ENCODE peak calls at places on chromosomes 5 and 9, in seven cellular contexts. One of them, this sample, is unnamed.

GRCh38 chr5:124061663-124062062 is 549.7 kb downstream of the CSNK1G3 start:
- DNase-seq in heart right ventricle: no peak
- DNase-seq in CD8-positive, alpha-beta memory T cell: no peak
- DNase-seq in amniotic stem cell: no peak
- DNase-seq in pons: no peak
- DNase-seq in AG09319: peak; percentile 40
- DNase-seq in KBM-7: no peak
- DNase-seq in this sample: no peak

GRCh38 chr9:78971505-78971904 is 600.3 kb upstream of the TLE4 start:
- DNase-seq in heart right ventricle: no peak
- DNase-seq in CD8-positive, alpha-beta memory T cell: no peak
- DNase-seq in amniotic stem cell: no peak
- DNase-seq in pons: no peak
- DNase-seq in AG09319: no peak
- DNase-seq in KBM-7: no peak
- DNase-seq in this sample: no peak

GRCh38 chr9:135309763-135310125 is 169.8 kb upstream of the PPP1R26 start:
- DNase-seq in heart right ventricle: no peak
- DNase-seq in CD8-positive, alpha-beta memory T cell: no peak
- DNase-seq in amniotic stem cell: no peak
- DNase-seq in pons: no peak
- DNase-seq in AG09319: no peak
- DNase-seq in KBM-7: no peak
- DNase-seq in this sample: no peak

GRCh38 chr5:40906351-40906751 is 2.9 kb upstream of the C7 start:
- DNase-seq in heart right ventricle: no peak
- DNase-seq in CD8-positive, alpha-beta memory T cell: no peak
- DNase-seq in amniotic stem cell: no peak
- DNase-seq in pons: no peak
- DNase-seq in AG09319: no peak
- DNase-seq in KBM-7: no peak
- DNase-seq in this sample: no peak

GRCh38 chr5:83467315-83468044 is 4.1 kb upstream of the VCAN start:
- DNase-seq in heart right ventricle: peak; percentile 28
- DNase-seq in CD8-positive, alpha-beta memory T cell: no peak
- DNase-seq in amniotic stem cell: no peak
- DNase-seq in pons: no peak
- DNase-seq in AG09319: peak; percentile 54
- DNase-seq in KBM-7: no peak
- DNase-seq in this sample: no peak

GRCh38 chr5:109863752-109864151 is 174.0 kb downstream of the MAN2A1 start:
- DNase-seq in heart right ventricle: no peak
- DNase-seq in CD8-positive, alpha-beta memory T cell: no peak
- DNase-seq in amniotic stem cell: no peak
- DNase-seq in pons: no peak
- DNase-seq in AG09319: no peak
- DNase-seq in KBM-7: no peak
- DNase-seq in this sample: no peak

GRCh38 chr9:124479371-124479770 is 27.8 kb downstream of the NR5A1 start:
- DNase-seq in heart right ventricle: no peak
- DNase-seq in CD8-positive, alpha-beta memory T cell: no peak
- DNase-seq in amniotic stem cell: no peak
- DNase-seq in pons: no peak
- DNase-seq in AG09319: no peak
- DNase-seq in KBM-7: no peak
- DNase-seq in this sample: no peak

GRCh38 chr9:125768803-125769202 is 21.6 kb downstream of the PBX3 start:
- DNase-seq in heart right ventricle: no peak
- DNase-seq in CD8-positive, alpha-beta memory T cell: no peak
- DNase-seq in amniotic stem cell: no peak
- DNase-seq in pons: no peak
- DNase-seq in AG09319: no peak
- DNase-seq in KBM-7: no peak
- DNase-seq in this sample: no peak

GRCh38 chr5:172412724-172413260 is 41.5 kb downstream of the SH3PXD2B start:
- DNase-seq in heart right ventricle: peak; percentile 88
- DNase-seq in CD8-positive, alpha-beta memory T cell: no peak
- DNase-seq in amniotic stem cell: peak; percentile 81
- DNase-seq in pons: peak; percentile 78
- DNase-seq in AG09319: peak; percentile 97
- DNase-seq in KBM-7: peak; percentile 75
- DNase-seq in this sample: no peak

GRCh38 chr5:169350016-169350415 is 49.1 kb upstream of the SLIT3 start:
- DNase-seq in heart right ventricle: no peak
- DNase-seq in CD8-positive, alpha-beta memory T cell: no peak
- DNase-seq in amniotic stem cell: peak; percentile 59
- DNase-seq in pons: no peak
- DNase-seq in AG09319: no peak
- DNase-seq in KBM-7: no peak
- DNase-seq in this sample: no peak

GRCh38 chr9:117714282-117714681 is 10.1 kb downstream of the TLR4 start:
- DNase-seq in heart right ventricle: no peak
- DNase-seq in CD8-positive, alpha-beta memory T cell: no peak
- DNase-seq in amniotic stem cell: no peak
- DNase-seq in pons: no peak
- DNase-seq in AG09319: no peak
- DNase-seq in KBM-7: no peak
- DNase-seq in this sample: no peak

GRCh38 chr5:153629027-153629426 is 138.6 kb downstream of the GRIA1 start:
- DNase-seq in heart right ventricle: no peak
- DNase-seq in CD8-positive, alpha-beta memory T cell: no peak
- DNase-seq in amniotic stem cell: peak; percentile 73
- DNase-seq in pons: peak; percentile 45
- DNase-seq in AG09319: peak; percentile 88
- DNase-seq in KBM-7: peak; percentile 2
- DNase-seq in this sample: peak; percentile 24

GRCh38 chr5:112957970-112958773 is 18.4 kb upstream of the DCP2 start:
- DNase-seq in heart right ventricle: peak; percentile 70
- DNase-seq in CD8-positive, alpha-beta memory T cell: no peak
- DNase-seq in amniotic stem cell: peak; percentile 91
- DNase-seq in pons: no peak
- DNase-seq in AG09319: peak; percentile 83
- DNase-seq in KBM-7: no peak
- DNase-seq in this sample: no peak

GRCh38 chr5:173062141-173062540 is 6.0 kb downstream of the CREBRF start:
- DNase-seq in heart right ventricle: no peak
- DNase-seq in CD8-positive, alpha-beta memory T cell: no peak
- DNase-seq in amniotic stem cell: no peak
- DNase-seq in pons: no peak
- DNase-seq in AG09319: no peak
- DNase-seq in KBM-7: no peak
- DNase-seq in this sample: no peak

GRCh38 chr5:125634242-125634835 is 788.9 kb upstream of the GRAMD2B start:
- DNase-seq in heart right ventricle: no peak
- DNase-seq in CD8-positive, alpha-beta memory T cell: no peak
- DNase-seq in amniotic stem cell: no peak
- DNase-seq in pons: no peak
- DNase-seq in AG09319: no peak
- DNase-seq in KBM-7: no peak
- DNase-seq in this sample: no peak

GRCh38 chr9:130825051-130825651 is 9.9 kb upstream of the ABL1 start:
- DNase-seq in heart right ventricle: no peak
- DNase-seq in CD8-positive, alpha-beta memory T cell: no peak
- DNase-seq in amniotic stem cell: no peak
- DNase-seq in pons: peak; percentile 51
- DNase-seq in AG09319: no peak
- DNase-seq in KBM-7: peak; percentile 48
- DNase-seq in this sample: peak; percentile 82

GRCh38 chr5:109411627-109412026 is 1.9 kb upstream of the PJA2 start:
- DNase-seq in heart right ventricle: no peak
- DNase-seq in CD8-positive, alpha-beta memory T cell: peak; percentile 4
- DNase-seq in amniotic stem cell: peak; percentile 83
- DNase-seq in pons: peak; percentile 42
- DNase-seq in AG09319: peak; percentile 57
- DNase-seq in KBM-7: no peak
- DNase-seq in this sample: no peak

GRCh38 chr9:91138760-91139159 is 223.0 kb downstream of the AUH start:
- DNase-seq in heart right ventricle: no peak
- DNase-seq in CD8-positive, alpha-beta memory T cell: no peak
- DNase-seq in amniotic stem cell: no peak
- DNase-seq in pons: no peak
- DNase-seq in AG09319: no peak
- DNase-seq in KBM-7: no peak
- DNase-seq in this sample: no peak

GRCh38 chr9:93593144-93593655 is 16.8 kb downstream of the PHF2 start:
- DNase-seq in heart right ventricle: no peak
- DNase-seq in CD8-positive, alpha-beta memory T cell: no peak
- DNase-seq in amniotic stem cell: no peak
- DNase-seq in pons: no peak
- DNase-seq in AG09319: no peak
- DNase-seq in KBM-7: no peak
- DNase-seq in this sample: no peak

GRCh38 chr5:144467795-144468194 is 297.1 kb downstream of the KCTD16 start:
- DNase-seq in heart right ventricle: no peak
- DNase-seq in CD8-positive, alpha-beta memory T cell: no peak
- DNase-seq in amniotic stem cell: peak; percentile 14
- DNase-seq in pons: peak; percentile 62
- DNase-seq in AG09319: no peak
- DNase-seq in KBM-7: peak; percentile 43
- DNase-seq in this sample: peak; percentile 18

GRCh38 chr5:3214396-3214795 is 381.2 kb upstream of the IRX1 start:
- DNase-seq in heart right ventricle: no peak
- DNase-seq in CD8-positive, alpha-beta memory T cell: no peak
- DNase-seq in amniotic stem cell: no peak
- DNase-seq in pons: no peak
- DNase-seq in AG09319: no peak
- DNase-seq in KBM-7: no peak
- DNase-seq in this sample: no peak

GRCh38 chr5:19855929-19856328 is 132.1 kb downstream of the CDH18 start:
- DNase-seq in heart right ventricle: no peak
- DNase-seq in CD8-positive, alpha-beta memory T cell: no peak
- DNase-seq in amniotic stem cell: no peak
- DNase-seq in pons: no peak
- DNase-seq in AG09319: no peak
- DNase-seq in KBM-7: no peak
- DNase-seq in this sample: no peak

GRCh38 chr9:96150324-96151023 is 151.5 kb downstream of the HSD17B3 start:
- DNase-seq in heart right ventricle: no peak
- DNase-seq in CD8-positive, alpha-beta memory T cell: peak; percentile 44
- DNase-seq in amniotic stem cell: no peak
- DNase-seq in pons: no peak
- DNase-seq in AG09319: no peak
- DNase-seq in KBM-7: peak; percentile 45
- DNase-seq in this sample: no peak

GRCh38 chr9:121819511-121820231 is 168.2 kb downstream of the DAB2IP start:
- DNase-seq in heart right ventricle: no peak
- DNase-seq in CD8-positive, alpha-beta memory T cell: no peak
- DNase-seq in amniotic stem cell: no peak
- DNase-seq in pons: no peak
- DNase-seq in AG09319: no peak
- DNase-seq in KBM-7: peak; percentile 63
- DNase-seq in this sample: no peak

GRCh38 chr9:4299006-4299795 is 667 bp downstream of the GLIS3 start:
- DNase-seq in heart right ventricle: peak; percentile 24
- DNase-seq in CD8-positive, alpha-beta memory T cell: peak; percentile 20
- DNase-seq in amniotic stem cell: no peak
- DNase-seq in pons: no peak
- DNase-seq in AG09319: no peak
- DNase-seq in KBM-7: peak; percentile 35
- DNase-seq in this sample: no peak

GRCh38 chr5:60851681-60852080 is 7.6 kb upstream of the ELOVL7 start:
- DNase-seq in heart right ventricle: no peak
- DNase-seq in CD8-positive, alpha-beta memory T cell: no peak
- DNase-seq in amniotic stem cell: no peak
- DNase-seq in pons: no peak
- DNase-seq in AG09319: no peak
- DNase-seq in KBM-7: no peak
- DNase-seq in this sample: no peak

GRCh38 chr5:126633552-126633951 is 32.8 kb downstream of the PHAX start:
- DNase-seq in heart right ventricle: no peak
- DNase-seq in CD8-positive, alpha-beta memory T cell: no peak
- DNase-seq in amniotic stem cell: no peak
- DNase-seq in pons: no peak
- DNase-seq in AG09319: no peak
- DNase-seq in KBM-7: no peak
- DNase-seq in this sample: no peak

GRCh38 chr9:18906656-18907395 is 126.2 kb downstream of the SAXO1 start:
- DNase-seq in heart right ventricle: no peak
- DNase-seq in CD8-positive, alpha-beta memory T cell: no peak
- DNase-seq in amniotic stem cell: no peak
- DNase-seq in pons: no peak
- DNase-seq in AG09319: no peak
- DNase-seq in KBM-7: no peak
- DNase-seq in this sample: no peak

GRCh38 chr9:110217656-110218099 is 9.7 kb upstream of the C9orf152 start:
- DNase-seq in heart right ventricle: no peak
- DNase-seq in CD8-positive, alpha-beta memory T cell: peak; percentile 2
- DNase-seq in amniotic stem cell: no peak
- DNase-seq in pons: peak; percentile 55
- DNase-seq in AG09319: no peak
- DNase-seq in KBM-7: peak; percentile 70
- DNase-seq in this sample: peak; percentile 38

GRCh38 chr5:95549030-95549429 is 5.7 kb downstream of the SKIC3 start:
- DNase-seq in heart right ventricle: no peak
- DNase-seq in CD8-positive, alpha-beta memory T cell: no peak
- DNase-seq in amniotic stem cell: no peak
- DNase-seq in pons: no peak
- DNase-seq in AG09319: no peak
- DNase-seq in KBM-7: no peak
- DNase-seq in this sample: no peak

GRCh38 chr9:69549310-69550202 is 122.6 kb downstream of the APBA1 start:
- DNase-seq in heart right ventricle: no peak
- DNase-seq in CD8-positive, alpha-beta memory T cell: peak; percentile 30
- DNase-seq in amniotic stem cell: no peak
- DNase-seq in pons: peak; percentile 66
- DNase-seq in AG09319: peak; percentile 7
- DNase-seq in KBM-7: peak; percentile 39
- DNase-seq in this sample: peak; percentile 53

GRCh38 chr9:113654605-113655193 is 191.2 kb downstream of the RGS3 start:
- DNase-seq in heart right ventricle: peak; percentile 68
- DNase-seq in CD8-positive, alpha-beta memory T cell: no peak
- DNase-seq in amniotic stem cell: no peak
- DNase-seq in pons: no peak
- DNase-seq in AG09319: peak; percentile 18
- DNase-seq in KBM-7: no peak
- DNase-seq in this sample: no peak

GRCh38 chr5:84088996-84089395 is 295.7 kb downstream of the EDIL3 start:
- DNase-seq in heart right ventricle: no peak
- DNase-seq in CD8-positive, alpha-beta memory T cell: no peak
- DNase-seq in amniotic stem cell: no peak
- DNase-seq in pons: peak; percentile 41
- DNase-seq in AG09319: peak; percentile 10
- DNase-seq in KBM-7: peak; percentile 6
- DNase-seq in this sample: peak; percentile 16

GRCh38 chr9:115084709-115085108 is 33.2 kb downstream of the TNC start:
- DNase-seq in heart right ventricle: no peak
- DNase-seq in CD8-positive, alpha-beta memory T cell: no peak
- DNase-seq in amniotic stem cell: no peak
- DNase-seq in pons: no peak
- DNase-seq in AG09319: no peak
- DNase-seq in KBM-7: no peak
- DNase-seq in this sample: no peak

GRCh38 chr9:127210851-127211730 is 53.5 kb upstream of the GARNL3 start:
- DNase-seq in heart right ventricle: no peak
- DNase-seq in CD8-positive, alpha-beta memory T cell: no peak
- DNase-seq in amniotic stem cell: no peak
- DNase-seq in pons: no peak
- DNase-seq in AG09319: no peak
- DNase-seq in KBM-7: no peak
- DNase-seq in this sample: no peak

GRCh38 chr5:146947181-146947941 is 68.8 kb upstream of the PPP2R2B start:
- DNase-seq in heart right ventricle: no peak
- DNase-seq in CD8-positive, alpha-beta memory T cell: peak; percentile 5
- DNase-seq in amniotic stem cell: no peak
- DNase-seq in pons: peak; percentile 27
- DNase-seq in AG09319: no peak
- DNase-seq in KBM-7: peak; percentile 75
- DNase-seq in this sample: no peak

This sample was measured in cerebellar cortex.